ENCODE peak calls at places on chromosomes 4 and X, in seven cellular contexts. V, I, N, H, T, L and C are unnamed samples.
A peak's percentile ranks its signal among the peaks of the same experiment; 100 is the strongest.

GRCh38 chr4:122293374-122294365 is 85.1 kb upstream of the ADAD1 start:
- DNase-seq in V (no peak), I (peak; percentile 30), N (peak; percentile 20), H (no peak), T (no peak), L (no peak), C (no peak)

GRCh38 chr4:76639292-76639691 is 204.3 kb downstream of the SHROOM3 start:
- DNase-seq in V (no peak), I (no peak), N (no peak), H (no peak), T (no peak), L (no peak), C (peak; percentile 70)

GRCh38 chr4:168362025-168362401 is 43.5 kb upstream of the DDX60 start:
- DNase-seq in V (no peak), I (no peak), N (no peak), H (no peak), T (no peak), L (no peak), C (no peak)

GRCh38 chr4:108881190-108881589 is 118.3 kb upstream of the ETNPPL start:
- DNase-seq in V (no peak), I (peak; percentile 99), N (peak; percentile 98), H (no peak), T (no peak), L (peak; percentile 28), C (peak; percentile 68)

GRCh38 chrX:107684956-107685385 is 56.7 kb downstream of the PRPS1 start:
- DNase-seq in V (peak; percentile 58), I (peak; percentile 49), N (peak; percentile 44), H (peak; percentile 81), T (no peak), L (no peak), C (no peak)

GRCh38 chr4:61478340-61478739 is 278.2 kb downstream of the ADGRL3 start:
- DNase-seq in V (no peak), I (no peak), N (no peak), H (no peak), T (no peak), L (no peak), C (no peak)

GRCh38 chr4:183398298-183399129 is 45.9 kb upstream of the CDKN2AIP start:
- DNase-seq in V (peak; percentile 88), I (peak; percentile 76), N (peak; percentile 57), H (peak; percentile 86), T (no peak), L (peak; percentile 87), C (peak; percentile 92)

GRCh38 chr4:6614701-6615230 is 25.7 kb upstream of the MRFAP1 start:
- DNase-seq in V (no peak), I (no peak), N (no peak), H (no peak), T (no peak), L (no peak), C (no peak)

GRCh38 chrX:19670854-19671620 is 155.7 kb upstream of the MAP3K15 start:
- DNase-seq in V (peak; percentile 50), I (peak; percentile 84), N (peak; percentile 77), H (no peak), T (peak; percentile 79), L (peak; percentile 14), C (peak; percentile 85)

GRCh38 chr4:84089652-84090437 is 409.2 kb downstream of the NKX6-1 start:
- DNase-seq in V (no peak), I (no peak), N (no peak), H (no peak), T (no peak), L (no peak), C (no peak)

GRCh38 chr4:179352221-179352620 is 1910.0 kb upstream of the AGA start:
- DNase-seq in V (no peak), I (no peak), N (no peak), H (no peak), T (no peak), L (peak; percentile 49), C (no peak)

GRCh38 chrX:130834149-130834548 is 68.9 kb downstream of the ENOX2 start:
- DNase-seq in V (no peak), I (no peak), N (no peak), H (no peak), T (no peak), L (peak; percentile 60), C (no peak)

GRCh38 chr4:128516568-128516967 is 229.0 kb upstream of the PGRMC2 start:
- DNase-seq in V (peak; percentile 57), I (peak; percentile 72), N (peak; percentile 71), H (no peak), T (no peak), L (no peak), C (peak; percentile 78)

GRCh38 chr4:55793479-55793878 is 26.1 kb upstream of the EXOC1L start:
- DNase-seq in V (no peak), I (no peak), N (no peak), H (no peak), T (no peak), L (no peak), C (peak; percentile 16)

GRCh38 chr4:43353552-43353951 is 461.0 kb downstream of the GRXCR1 start:
- DNase-seq in V (no peak), I (no peak), N (no peak), H (no peak), T (no peak), L (no peak), C (no peak)

GRCh38 chr4:105280338-105280809 is 133.7 kb downstream of the TET2 start:
- DNase-seq in V (no peak), I (peak; percentile 99), N (peak; percentile 99), H (no peak), T (no peak), L (no peak), C (peak; percentile 94)

GRCh38 chr4:15353207-15353606 is 74.6 kb upstream of the C1QTNF7 start:
- DNase-seq in V (no peak), I (no peak), N (no peak), H (no peak), T (no peak), L (no peak), C (no peak)

GRCh38 chr4:75544870-75545269 is 11.0 kb upstream of the ODAPH start:
- DNase-seq in V (no peak), I (no peak), N (no peak), H (no peak), T (no peak), L (no peak), C (no peak)

GRCh38 chr4:54676062-54676461 is 18.3 kb downstream of the KIT start:
- DNase-seq in V (no peak), I (no peak), N (no peak), H (no peak), T (no peak), L (no peak), C (no peak)

GRCh38 chr4:151361966-151362365 is 36.6 kb upstream of the SH3D19 start:
- DNase-seq in V (no peak), I (no peak), N (no peak), H (no peak), T (no peak), L (no peak), C (no peak)

GRCh38 chrX:148492057-148492456 is 8.4 kb upstream of the AFF2 start:
- DNase-seq in V (no peak), I (no peak), N (no peak), H (no peak), T (no peak), L (no peak), C (no peak)

GRCh38 chrX:11049976-11050375 is 61.2 kb upstream of the HCCS start:
- DNase-seq in V (no peak), I (no peak), N (no peak), H (no peak), T (no peak), L (no peak), C (no peak)

GRCh38 chr4:118917582-118917981 is 28.9 kb downstream of the SYNPO2 start:
- DNase-seq in V (no peak), I (peak; percentile 30), N (no peak), H (no peak), T (no peak), L (no peak), C (peak; percentile 44)

GRCh38 chrX:9374537-9374936 is 90.3 kb upstream of the TBL1X start:
- DNase-seq in V (no peak), I (no peak), N (no peak), H (no peak), T (no peak), L (no peak), C (no peak)

GRCh38 chrX:134658002-134658401 is 269 bp downstream of the PLAC1 start:
- DNase-seq in V (no peak), I (no peak), N (no peak), H (no peak), T (no peak), L (no peak), C (no peak)
- H3K4me2 ChIP-seq in V (no peak overlapping the region), I (no peak overlapping the region), N (no peak overlapping the region), H (no peak overlapping the region), T (no peak overlapping the region), L (no peak overlapping the region), C (no peak overlapping the region)

DNA sequence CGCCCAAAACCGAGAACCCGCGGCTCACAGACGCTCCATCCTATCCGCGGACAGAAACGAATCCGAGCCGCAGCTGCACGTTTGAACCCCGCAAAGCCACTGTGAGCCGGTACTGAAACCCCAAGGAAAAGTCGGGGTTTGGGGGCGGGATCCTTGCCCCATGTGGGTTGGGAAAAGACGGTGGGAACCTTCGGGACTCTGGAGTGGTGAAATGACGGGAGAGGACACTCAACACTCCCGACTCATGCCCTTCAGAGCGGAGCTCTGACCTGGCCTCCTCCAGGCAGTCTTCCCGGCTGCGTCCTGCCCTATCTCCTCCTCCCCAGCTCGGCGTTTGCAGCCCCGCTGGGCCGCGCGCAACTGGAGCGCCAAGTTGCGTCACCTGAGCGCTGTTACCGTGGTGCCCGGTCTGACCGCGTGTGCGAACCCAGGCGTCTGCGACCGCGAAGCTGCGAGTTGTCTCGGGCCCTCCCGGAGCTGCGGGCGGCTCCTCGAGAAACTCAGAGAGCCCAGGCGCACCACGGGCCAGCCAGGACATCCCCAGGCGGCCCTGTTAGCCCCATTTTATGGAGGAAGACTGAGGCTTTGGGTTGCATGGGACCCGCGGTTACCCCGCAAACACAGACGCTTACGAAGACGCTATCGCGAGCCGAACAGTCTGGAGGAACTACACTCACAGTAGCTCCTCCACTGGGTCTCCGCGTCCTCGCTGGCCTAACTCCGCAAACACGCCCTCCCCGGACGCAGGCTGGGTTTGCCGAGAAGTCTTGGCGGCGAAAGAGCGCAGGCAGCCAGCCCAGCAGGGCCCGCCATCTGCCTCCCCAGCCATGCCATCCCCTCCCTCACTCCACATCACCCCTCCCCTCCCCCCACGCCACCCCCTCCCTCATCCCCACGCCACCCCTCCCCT is 20.3 kb upstream of the HMX1 start:
- DNase-seq in V (no peak), I (no peak), N (no peak), H (no peak), T (no peak), L (peak; percentile 52), C (no peak)
- TF ChIP-seq EZH2 in V (peak; percentile 78), I (no peak), N (no peak), H (no peak), T (no peak), L (peak; percentile 95), C (no peak)

DNA sequence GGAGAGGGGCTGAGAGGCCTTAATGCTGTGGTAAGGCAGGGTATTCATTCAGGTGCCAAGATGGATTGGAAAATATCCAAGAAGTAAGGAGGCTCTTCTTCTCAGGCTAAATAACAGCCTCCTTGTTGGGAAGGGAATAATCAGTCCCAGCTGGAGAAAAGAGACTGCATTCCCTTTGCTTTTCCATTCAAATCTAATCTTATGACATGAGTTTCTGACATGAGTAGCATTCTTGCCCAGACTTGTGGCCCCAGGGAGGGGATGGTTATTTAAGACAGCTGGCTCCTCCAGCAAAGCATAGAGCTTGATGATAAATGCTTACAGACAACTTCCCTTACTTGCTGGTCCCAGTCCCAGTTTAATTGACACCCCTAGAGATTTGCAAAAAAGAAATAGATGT is 98.3 kb downstream of the DCLK2 start:
- DNase-seq in V (peak; percentile 18), I (peak; percentile 87), N (peak; percentile 85), H (no peak), T (no peak), L (no peak), C (peak; percentile 32)
- H3K4me2 ChIP-seq in V (no peak overlapping the region), I (no peak overlapping the region), N (no peak overlapping the region), H (no peak overlapping the region), T (no peak overlapping the region), L (no peak overlapping the region), C (peak overlapping the region; percentile 29)

GRCh38 chr4:24174622-24175021 is 284.8 kb upstream of the PPARGC1A start:
- DNase-seq in V (peak; percentile 24), I (peak; percentile 43), N (peak; percentile 37), H (no peak), T (no peak), L (no peak), C (peak; percentile 33)
- TF ChIP-seq EZH2 in V (no peak), I (no peak), N (no peak), H (no peak), T (no peak), L (no peak), C (no peak)